ENCODE peak calls at places on chromosomes 11 and 22, in four cellular contexts. Z is aorta, F is kidney epithelial cell, E is PC-9. S is an unnamed sample.

GRCh38 chr22:38776086-38776485 is 17.9 kb downstream of the DNAL4 start:
- DNase-seq in Z (no peak), F (no peak), E (no peak), S (no peak)

GRCh38 chr11:61142424-61142823 is 18.8 kb downstream of the VPS37C start:
- DNase-seq in F (no peak), Z (peak), E (no peak), S (no peak)

GRCh38 chr22:38782402-38783094 is 11.4 kb downstream of the DNAL4 start:
- DNase-seq in Z (no peak), E (no peak), F (no peak), S (no peak)

GRCh38 chr11:116300252-116300651 is 472.5 kb downstream of the BUD13 start:
- DNase-seq in Z (no peak), E (no peak), F (no peak), S (no peak)

GRCh38 chr11:130449246-130449990 is 973 bp downstream of the ADAMTS15 start:
- DNase-seq in Z (no peak), E (no peak), F (no peak), S (no peak)

GRCh38 chr11:15750535-15751297 is 605.6 kb downstream of the SOX6 start:
- DNase-seq in E (no peak), Z (no peak), F (no peak), S (no peak)

GRCh38 chr22:46389081-46389480 is 53.6 kb downstream of the TRMU start:
- DNase-seq in E (no peak), F (no peak), Z (no peak), S (no peak)

GRCh38 chr11:131668867-131669780 is 298.7 kb downstream of the NTM start:
- DNase-seq in F (no peak), E (no peak), Z (no peak), S (no peak)

GRCh38 chr11:6568191-6568918 is 35.1 kb downstream of the RRP8 start:
- DNase-seq in Z (no peak), E (no peak), F (peak), S (peak)

GRCh38 chr11:111460752-111461305 is 51.4 kb downstream of the BTG4 start:
- DNase-seq in Z (no peak), E (no peak), F (no peak), S (peak)

GRCh38 chr22:11628651-11629511 is 3899.1 kb upstream of the OR11H1 start:
- DNase-seq in E (no peak), F (no peak), Z (no peak), S (no peak)

GRCh38 chr11:64128255-64129006 is 37.5 kb downstream of the MACROD1 start:
- DNase-seq in E (no peak), F (no peak), Z (no peak), S (no peak)

GRCh38 chr22:38755155-38755910 is 465 bp downstream of the SUN2 start:
- DNase-seq in F (no peak), Z (peak), E (peak), S (no peak)

GRCh38 chr11:2330696-2331095 is 28.9 kb downstream of the TSPAN32 start:
- DNase-seq in Z (no peak), F (no peak), E (no peak), S (no peak)

GRCh38 chr11:69874984-69875673 is 55.9 kb upstream of the FGF3 start:
- DNase-seq in F (no peak), E (peak), Z (no peak), S (no peak)

GRCh38 chr11:70618471-70619101 is 220.3 kb downstream of the CTTN start:
- DNase-seq in E (no peak), F (no peak), Z (no peak), S (no peak)

GRCh38 chr11:110907629-110908028 is 195.4 kb upstream of the ARHGAP20 start:
- DNase-seq in E (peak), F (peak), Z (no peak), S (peak)

GRCh38 chr11:71481101-71481960 is 28.3 kb downstream of the NADSYN1 start:
- DNase-seq in E (peak), F (no peak), Z (no peak), S (no peak)

GRCh38 chr11:104105155-104105554 is 58.8 kb downstream of the PDGFD start:
- DNase-seq in E (no peak), Z (no peak), F (no peak), S (no peak)

GRCh38 chr22:39237276-39238123 is 7.3 kb downstream of the PDGFB start:
- DNase-seq in F (no peak), E (no peak), Z (no peak), S (no peak)

GRCh38 chr11:70409437-70409836 is 11.1 kb downstream of the CTTN start:
- DNase-seq in E (no peak), F (no peak), Z (no peak), S (no peak)

GRCh38 chr11:117824571-117825537 is at the start of gene FXYD2:
- DNase-seq in F (no peak), Z (peak), E (no peak), S (no peak)

GRCh38 chr11:69049490-69049867 is 747 bp downstream of the TPCN2 start:
- DNase-seq in E (no peak), F (no peak), Z (no peak), S (no peak)

GRCh38 chr11:102309621-102310541 is 7.4 kb upstream of the BIRC3 start:
- DNase-seq in F (no peak), Z (no peak), E (no peak), S (no peak)

GRCh38 chr11:105611837-105612480 is 2.1 kb downstream of the GRIA4 start:
- DNase-seq in Z (no peak), E (no peak), F (no peak), S (no peak)

GRCh38 chr11:65429069-65429681 is 6.6 kb downstream of the NEAT1 start:
- DNase-seq in F (no peak), E (no peak), Z (no peak), S (no peak)

GRCh38 chr11:102598272-102598671 is 26.9 kb downstream of the MMP20 start:
- DNase-seq in F (no peak), Z (no peak), E (no peak), S (no peak)

GRCh38 chr11:104653011-104653806 is 245.1 kb downstream of the CASP12 start:
- DNase-seq in E (no peak), F (no peak), Z (no peak), S (no peak)

GRCh38 chr11:111514216-111515031 is at the start of gene HOATZ:
- DNase-seq in F (no peak), E (no peak), Z (no peak), S (no peak)

GRCh38 chr11:11660351-11660750 is 38.5 kb upstream of the GALNT18 start:
- DNase-seq in F (no peak), Z (no peak), E (no peak), S (no peak)

GRCh38 chr11:62394825-62395538 is 23.9 kb upstream of the SCGB1A1 start:
- DNase-seq in E (peak), F (peak), Z (peak), S (peak)
- H3K4me3 ChIP-seq in E (no peak), F (no peak), Z (no peak), S (peak)

GRCh38 chr11:82902880-82903279 is 1.3 kb downstream of the DDIAS start:
- DNase-seq in F (no peak), Z (no peak), E (no peak), S (no peak)
- H3K4me3 ChIP-seq in F (no peak), Z (no peak), E (peak), S (no peak)

GRCh38 chr11:125372911-125373310 is 123.2 kb downstream of the FEZ1 start:
- DNase-seq in F (no peak), E (no peak), Z (peak), S (no peak)

GRCh38 chr11:125370561-125371389 is 125.3 kb downstream of the FEZ1 start:
- DNase-seq in E (no peak), Z (peak), F (no peak), S (no peak)

GRCh38 chr11:125373426-125374391 is 122.4 kb downstream of the FEZ1 start:
- DNase-seq in E (no peak), F (no peak), Z (peak), S (no peak)

GRCh38 chr11:125371451-125371935 is 124.6 kb downstream of the FEZ1 start:
- DNase-seq in E (no peak), F (no peak), Z (peak), S (no peak)

GRCh38 chr11:125372088-125372487 is 124.0 kb downstream of the FEZ1 start:
- DNase-seq in F (no peak), Z (peak), E (no peak), S (no peak)
- H3K4me3 ChIP-seq in F (no peak), Z (no peak), E (no peak), S (no peak)

DNA sequence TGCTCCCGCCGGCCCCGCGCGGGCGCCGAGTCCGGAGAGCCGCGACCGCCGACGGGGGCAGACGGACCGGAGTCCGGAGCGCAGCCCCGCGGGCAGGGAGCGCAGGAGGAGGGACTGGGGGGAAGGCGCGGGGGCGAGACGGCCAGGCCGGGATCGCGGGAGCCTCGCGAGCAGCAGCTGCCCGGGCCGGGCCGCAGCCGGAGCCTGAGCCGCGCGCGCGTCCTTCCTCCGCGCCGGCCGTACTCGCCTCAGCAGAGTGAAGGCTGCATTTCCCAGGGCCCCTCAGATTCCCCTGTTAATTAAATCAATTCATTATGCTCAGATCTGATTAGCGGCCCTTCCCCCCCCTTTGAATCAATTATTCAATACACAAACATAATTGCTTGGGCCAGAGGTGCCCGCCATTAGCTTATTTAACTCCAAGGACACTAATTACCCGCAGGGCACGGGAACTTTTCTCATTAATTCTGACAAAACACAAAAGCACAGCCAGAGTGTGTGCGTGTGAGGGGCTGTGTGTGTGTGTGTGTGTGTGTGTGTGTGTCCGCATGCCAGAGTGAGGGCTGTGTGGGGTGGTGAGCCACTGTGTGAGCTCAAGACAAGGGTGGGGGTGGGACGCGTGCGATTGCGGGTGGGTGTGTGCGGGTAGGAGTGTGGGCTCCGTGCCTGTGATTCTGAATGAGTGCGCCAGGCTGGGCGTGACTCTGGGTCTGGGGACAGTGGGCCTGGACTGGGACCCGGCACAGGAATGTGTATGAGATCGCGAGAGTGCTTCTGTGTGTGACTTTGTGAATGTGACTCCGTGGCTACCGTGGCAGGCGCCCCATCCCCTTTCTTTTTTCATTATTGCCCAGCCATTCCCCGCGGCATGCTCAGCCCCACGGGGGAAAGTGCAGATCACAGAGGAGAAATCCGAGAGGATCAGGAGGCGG is 5.1 kb upstream of the LMO1 start:
- DNase-seq in E (no peak), Z (no peak), F (no peak), S (no peak)
- H3K4me3 ChIP-seq in E (no peak), Z (peak), F (no peak), S (peak)

DNA sequence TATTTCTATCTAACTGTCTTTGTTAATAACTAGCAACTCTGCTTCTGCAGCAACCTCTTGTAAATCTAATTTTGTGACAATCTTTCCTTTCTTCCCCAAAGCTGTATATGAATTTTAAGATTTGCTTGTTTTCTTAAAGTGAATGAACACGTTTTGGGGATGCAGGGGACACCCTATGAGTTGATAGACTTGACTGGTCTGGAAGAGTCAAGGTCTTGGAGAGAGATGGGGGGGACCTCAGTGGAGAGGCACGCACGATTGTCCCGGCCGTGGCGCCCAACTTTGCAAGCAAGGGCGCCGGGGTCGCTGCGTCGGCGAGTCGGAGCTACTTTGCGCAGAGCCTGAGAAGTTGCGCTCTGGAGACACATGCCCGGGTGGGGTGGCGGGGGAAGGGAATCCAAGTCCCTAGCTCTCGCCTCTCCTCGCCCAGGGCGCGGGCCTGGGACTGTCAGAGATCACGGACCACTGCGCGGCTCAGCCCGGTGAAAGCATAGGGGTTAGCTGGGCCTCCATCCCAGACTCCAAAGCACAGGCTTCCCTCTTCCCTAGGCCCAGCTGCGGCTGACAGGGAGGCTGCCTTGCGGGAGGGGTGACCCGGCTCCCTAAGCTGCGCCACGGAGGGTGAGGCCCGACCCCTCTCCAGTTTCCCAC is 854 bp downstream of the ABCC8 start:
- DNase-seq in Z (no peak), F (no peak), E (no peak), S (no peak)
- H3K4me3 ChIP-seq in Z (no peak), F (no peak), E (no peak), S (no peak)

DNA sequence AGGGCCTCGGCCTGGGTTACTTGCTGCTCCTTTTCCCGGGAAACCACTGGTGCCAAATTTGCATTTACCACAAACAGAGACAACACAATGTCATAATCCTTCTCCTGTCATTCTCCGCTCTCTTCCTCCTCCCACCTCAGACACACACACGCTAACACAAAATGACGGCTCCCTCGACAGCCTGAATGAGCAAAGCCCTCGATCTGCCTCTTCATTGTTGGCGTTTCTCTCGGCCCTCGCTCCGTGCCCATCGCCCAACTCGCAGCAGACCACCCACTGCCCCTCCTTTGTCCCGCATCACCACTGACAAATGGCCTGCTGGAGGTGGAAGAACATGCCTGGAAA is 12.5 kb upstream of the TCF20 start:
- DNase-seq in F (no peak), Z (no peak), E (no peak), S (no peak)
- H3K4me3 ChIP-seq in F (no peak), Z (no peak), E (no peak), S (peak)

GRCh38 chr11:559712-560304 is 730 bp downstream of the LMNTD2 start:
- DNase-seq in E (no peak), F (no peak), Z (no peak), S (no peak)
- H3K4me3 ChIP-seq in E (peak), F (peak), Z (no peak), S (peak)

GRCh38 chr11:122155765-122156527 is 39.9 kb upstream of the BLID start:
- DNase-seq in E (no peak), Z (no peak), F (no peak), S (no peak)

GRCh38 chr11:122150484-122151124 is 34.6 kb upstream of the BLID start:
- DNase-seq in Z (no peak), E (peak), F (no peak), S (no peak)

GRCh38 chr11:122154227-122154626 is 38.2 kb upstream of the BLID start:
- DNase-seq in E (no peak), F (no peak), Z (no peak), S (no peak)

GRCh38 chr11:122155001-122155400 is 39.0 kb upstream of the BLID start:
- DNase-seq in E (no peak), Z (no peak), F (no peak), S (no peak)

GRCh38 chr11:122153746-122154145 is 37.7 kb upstream of the BLID start:
- DNase-seq in Z (no peak), E (no peak), F (no peak), S (no peak)
- H3K4me3 ChIP-seq in Z (no peak), E (no peak), F (no peak), S (no peak)

GRCh38 chr22:19764636-19765476 is 4.3 kb downstream of the TBX1 start:
- DNase-seq in Z (no peak), F (no peak), E (no peak), S (no peak)
- H3K4me3 ChIP-seq in Z (no peak), F (no peak), E (no peak), S (no peak)

DNA sequence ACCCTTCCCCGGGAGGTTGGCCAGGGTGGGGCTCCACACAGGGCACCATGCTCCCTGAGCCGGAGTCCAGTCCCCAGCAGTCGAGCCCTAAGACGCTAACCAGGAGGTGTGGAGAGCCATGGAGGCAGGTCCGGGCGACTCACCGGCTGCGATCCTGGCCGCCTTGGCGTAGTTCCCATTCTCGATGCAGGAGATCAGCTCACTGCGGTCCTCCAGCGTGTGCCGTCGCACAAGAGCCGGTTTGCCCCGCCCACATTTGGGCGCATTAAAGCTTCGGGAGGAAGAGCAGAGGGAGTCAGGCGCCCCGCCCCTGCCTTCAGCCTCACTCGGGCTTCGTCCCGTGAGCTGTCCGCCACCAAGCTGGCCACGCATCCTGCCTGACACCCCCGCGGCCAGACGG is 50.8 kb downstream of the BRD1 start:
- DNase-seq in Z (no peak), F (no peak), E (no peak), S (no peak)
- H3K4me3 ChIP-seq in Z (no peak), F (no peak), E (no peak), S (no peak)